ENCODE peak calls at places on chromosome X, in ten cellular contexts. One of them, this sample, is unnamed.

GRCh38 chrX:758917-759316 is 128.3 kb downstream of the SHOX start:
- DNase-seq in amygdala: no peak
- DNase-seq in stromal cell of bone marrow: no peak
- DNase-seq in NCI-H2081: no peak
- DNase-seq in AML-193: no peak
- DNase-seq in fibroblast of the conjunctiva: no peak
- DNase-seq in fibroblast of lung: no peak
- DNase-seq in ureter: no peak
- DNase-seq in NCI-H2107: no peak
- DNase-seq in activated B cell treated with CpG ODN at 0.5 μM for 24 hours: no peak
- DNase-seq in this sample: no peak

GRCh38 chrX:40720811-40721210 is 14.5 kb downstream of the MED14 start:
- DNase-seq in fibroblast of lung: no peak
- DNase-seq in fibroblast of the conjunctiva: no peak
- DNase-seq in NCI-H2107: no peak
- DNase-seq in activated B cell treated with CpG ODN at 0.5 μM for 24 hours: no peak
- DNase-seq in ureter: no peak
- DNase-seq in AML-193: no peak
- DNase-seq in stromal cell of bone marrow: no peak
- DNase-seq in NCI-H2081: no peak
- DNase-seq in amygdala: no peak
- DNase-seq in this sample: no peak

GRCh38 chrX:123833387-123833786 is 26.5 kb upstream of the XIAP start:
- DNase-seq in amygdala: peak; percentile 1
- DNase-seq in AML-193: peak; percentile 38
- DNase-seq in stromal cell of bone marrow: no peak
- DNase-seq in ureter: peak; percentile 66
- DNase-seq in NCI-H2107: peak; percentile 61
- DNase-seq in fibroblast of lung: peak; percentile 15
- DNase-seq in activated B cell treated with CpG ODN at 0.5 μM for 24 hours: peak; percentile 16
- DNase-seq in fibroblast of the conjunctiva: peak; percentile 34
- DNase-seq in NCI-H2081: peak; percentile 79
- DNase-seq in this sample: peak; percentile 49

GRCh38 chrX:138886769-138887168 is 175.3 kb upstream of the FGF13 start:
- DNase-seq in NCI-H2107: no peak
- DNase-seq in NCI-H2081: no peak
- DNase-seq in AML-193: no peak
- DNase-seq in stromal cell of bone marrow: no peak
- DNase-seq in ureter: no peak
- DNase-seq in amygdala: no peak
- DNase-seq in activated B cell treated with CpG ODN at 0.5 μM for 24 hours: no peak
- DNase-seq in fibroblast of lung: peak; percentile 49
- DNase-seq in fibroblast of the conjunctiva: no peak
- DNase-seq in this sample: no peak

GRCh38 chrX:10972731-10973130 is 138.4 kb upstream of the HCCS start:
- DNase-seq in amygdala: no peak
- DNase-seq in fibroblast of the conjunctiva: no peak
- DNase-seq in NCI-H2081: no peak
- DNase-seq in stromal cell of bone marrow: no peak
- DNase-seq in activated B cell treated with CpG ODN at 0.5 μM for 24 hours: no peak
- DNase-seq in NCI-H2107: no peak
- DNase-seq in AML-193: no peak
- DNase-seq in fibroblast of lung: peak; percentile 87
- DNase-seq in ureter: no peak
- DNase-seq in this sample: no peak

GRCh38 chrX:100946521-100946920 is 17.8 kb upstream of the XKRX start:
- DNase-seq in activated B cell treated with CpG ODN at 0.5 μM for 24 hours: no peak
- DNase-seq in ureter: no peak
- DNase-seq in fibroblast of the conjunctiva: no peak
- DNase-seq in AML-193: no peak
- DNase-seq in NCI-H2107: no peak
- DNase-seq in amygdala: no peak
- DNase-seq in stromal cell of bone marrow: no peak
- DNase-seq in fibroblast of lung: peak; percentile 3
- DNase-seq in NCI-H2081: no peak
- DNase-seq in this sample: no peak

GRCh38 chrX:71619193-71619592 is 882 bp upstream of the CXCR3 start:
- DNase-seq in fibroblast of lung: peak; percentile 42
- DNase-seq in ureter: no peak
- DNase-seq in NCI-H2107: no peak
- DNase-seq in amygdala: no peak
- DNase-seq in fibroblast of the conjunctiva: no peak
- DNase-seq in stromal cell of bone marrow: no peak
- DNase-seq in NCI-H2081: no peak
- DNase-seq in AML-193: no peak
- DNase-seq in activated B cell treated with CpG ODN at 0.5 μM for 24 hours: no peak
- DNase-seq in this sample: peak; percentile 31

GRCh38 chrX:905828-906566 is 275.4 kb downstream of the SHOX start:
- DNase-seq in activated B cell treated with CpG ODN at 0.5 μM for 24 hours: no peak
- DNase-seq in fibroblast of lung: no peak
- DNase-seq in amygdala: no peak
- DNase-seq in ureter: no peak
- DNase-seq in stromal cell of bone marrow: peak; percentile 3
- DNase-seq in NCI-H2081: no peak
- DNase-seq in NCI-H2107: no peak
- DNase-seq in AML-193: no peak
- DNase-seq in fibroblast of the conjunctiva: no peak
- DNase-seq in this sample: no peak

GRCh38 chrX:154603438-154604430 is 15.3 kb downstream of the CTAG1B start:
- DNase-seq in AML-193: no peak
- DNase-seq in NCI-H2081: no peak
- DNase-seq in amygdala: no peak
- DNase-seq in fibroblast of the conjunctiva: peak; percentile 46
- DNase-seq in stromal cell of bone marrow: peak; percentile 37
- DNase-seq in activated B cell treated with CpG ODN at 0.5 μM for 24 hours: no peak
- DNase-seq in fibroblast of lung: peak; percentile 81
- DNase-seq in NCI-H2107: no peak
- DNase-seq in ureter: no peak
- DNase-seq in this sample: no peak

GRCh38 chrX:40391662-40392061 is 189.1 kb upstream of the ATP6AP2 start:
- DNase-seq in NCI-H2107: no peak
- DNase-seq in AML-193: no peak
- DNase-seq in activated B cell treated with CpG ODN at 0.5 μM for 24 hours: no peak
- DNase-seq in NCI-H2081: no peak
- DNase-seq in stromal cell of bone marrow: no peak
- DNase-seq in amygdala: no peak
- DNase-seq in fibroblast of the conjunctiva: no peak
- DNase-seq in fibroblast of lung: no peak
- DNase-seq in ureter: no peak
- DNase-seq in this sample: no peak

GRCh38 chrX:23810279-23810678 is 27.3 kb downstream of the SAT1 start:
- DNase-seq in fibroblast of lung: no peak
- DNase-seq in amygdala: no peak
- DNase-seq in fibroblast of the conjunctiva: no peak
- DNase-seq in stromal cell of bone marrow: no peak
- DNase-seq in NCI-H2107: no peak
- DNase-seq in AML-193: no peak
- DNase-seq in NCI-H2081: no peak
- DNase-seq in ureter: no peak
- DNase-seq in activated B cell treated with CpG ODN at 0.5 μM for 24 hours: no peak
- DNase-seq in this sample: no peak

GRCh38 chrX:119398974-119399771 is at the start of gene SLC25A43:
- DNase-seq in AML-193: peak; percentile 27
- DNase-seq in stromal cell of bone marrow: no peak
- DNase-seq in fibroblast of the conjunctiva: no peak
- DNase-seq in NCI-H2081: peak; percentile 36
- DNase-seq in fibroblast of lung: peak; percentile 31
- DNase-seq in ureter: peak; percentile 44
- DNase-seq in NCI-H2107: no peak
- DNase-seq in activated B cell treated with CpG ODN at 0.5 μM for 24 hours: peak; percentile 49
- DNase-seq in amygdala: peak; percentile 4
- DNase-seq in this sample: peak; percentile 26

GRCh38 chrX:43349363-43349762 is 306.7 kb upstream of the MAOA start:
- DNase-seq in fibroblast of lung: no peak
- DNase-seq in stromal cell of bone marrow: no peak
- DNase-seq in NCI-H2081: peak; percentile 40
- DNase-seq in fibroblast of the conjunctiva: peak; percentile 9
- DNase-seq in amygdala: no peak
- DNase-seq in NCI-H2107: no peak
- DNase-seq in ureter: no peak
- DNase-seq in activated B cell treated with CpG ODN at 0.5 μM for 24 hours: no peak
- DNase-seq in AML-193: peak; percentile 20
- DNase-seq in this sample: no peak

GRCh38 chrX:24465524-24465850 is 401 bp downstream of the PDK3 start:
- DNase-seq in activated B cell treated with CpG ODN at 0.5 μM for 24 hours: no peak
- DNase-seq in stromal cell of bone marrow: no peak
- DNase-seq in amygdala: peak; percentile 12
- DNase-seq in NCI-H2081: no peak
- DNase-seq in fibroblast of lung: no peak
- DNase-seq in AML-193: no peak
- DNase-seq in fibroblast of the conjunctiva: no peak
- DNase-seq in NCI-H2107: no peak
- DNase-seq in ureter: no peak
- DNase-seq in this sample: no peak

GRCh38 chrX:23699636-23700194 is 32.4 kb downstream of the PRDX4 start:
- DNase-seq in NCI-H2107: no peak
- DNase-seq in NCI-H2081: no peak
- DNase-seq in AML-193: peak; percentile 30
- DNase-seq in amygdala: peak; percentile 1
- DNase-seq in ureter: peak; percentile 45
- DNase-seq in stromal cell of bone marrow: no peak
- DNase-seq in fibroblast of the conjunctiva: no peak
- DNase-seq in activated B cell treated with CpG ODN at 0.5 μM for 24 hours: peak; percentile 14
- DNase-seq in fibroblast of lung: peak; percentile 22
- DNase-seq in this sample: no peak

GRCh38 chrX:135740683-135741149 is 27.3 kb downstream of the CT45A3 start:
- DNase-seq in fibroblast of lung: no peak
- DNase-seq in ureter: no peak
- DNase-seq in stromal cell of bone marrow: no peak
- DNase-seq in fibroblast of the conjunctiva: no peak
- DNase-seq in NCI-H2081: no peak
- DNase-seq in amygdala: no peak
- DNase-seq in activated B cell treated with CpG ODN at 0.5 μM for 24 hours: no peak
- DNase-seq in AML-193: no peak
- DNase-seq in NCI-H2107: no peak
- DNase-seq in this sample: no peak

GRCh38 chrX:1518512-1518911 is 18.5 kb downstream of the P2RY8 start:
- DNase-seq in NCI-H2107: no peak
- DNase-seq in amygdala: no peak
- DNase-seq in fibroblast of the conjunctiva: no peak
- DNase-seq in AML-193: no peak
- DNase-seq in NCI-H2081: no peak
- DNase-seq in ureter: no peak
- DNase-seq in stromal cell of bone marrow: no peak
- DNase-seq in activated B cell treated with CpG ODN at 0.5 μM for 24 hours: no peak
- DNase-seq in fibroblast of lung: no peak
- DNase-seq in this sample: no peak

GRCh38 chrX:110168585-110168984 is 149.3 kb downstream of the AMMECR1 start:
- DNase-seq in activated B cell treated with CpG ODN at 0.5 μM for 24 hours: no peak
- DNase-seq in NCI-H2107: no peak
- DNase-seq in stromal cell of bone marrow: peak; percentile 41
- DNase-seq in NCI-H2081: no peak
- DNase-seq in amygdala: no peak
- DNase-seq in fibroblast of the conjunctiva: no peak
- DNase-seq in fibroblast of lung: peak; percentile 89
- DNase-seq in AML-193: no peak
- DNase-seq in ureter: no peak
- DNase-seq in this sample: no peak

GRCh38 chrX:132948648-132949260 is 9.7 kb downstream of the HS6ST2 start:
- DNase-seq in ureter: no peak
- DNase-seq in fibroblast of lung: no peak
- DNase-seq in stromal cell of bone marrow: no peak
- DNase-seq in NCI-H2081: no peak
- DNase-seq in NCI-H2107: no peak
- DNase-seq in activated B cell treated with CpG ODN at 0.5 μM for 24 hours: no peak
- DNase-seq in fibroblast of the conjunctiva: no peak
- DNase-seq in amygdala: no peak
- DNase-seq in AML-193: no peak
- DNase-seq in this sample: no peak

GRCh38 chrX:129145898-129146297 is 377.4 kb downstream of the SMARCA1 start:
- DNase-seq in fibroblast of the conjunctiva: no peak
- DNase-seq in fibroblast of lung: no peak
- DNase-seq in activated B cell treated with CpG ODN at 0.5 μM for 24 hours: no peak
- DNase-seq in NCI-H2107: no peak
- DNase-seq in ureter: no peak
- DNase-seq in amygdala: no peak
- DNase-seq in stromal cell of bone marrow: no peak
- DNase-seq in NCI-H2081: peak; percentile 62
- DNase-seq in AML-193: no peak
- DNase-seq in this sample: no peak

GRCh38 chrX:48697182-48697727 is 721 bp downstream of the SUV39H1 start:
- DNase-seq in fibroblast of lung: no peak
- DNase-seq in stromal cell of bone marrow: no peak
- DNase-seq in NCI-H2081: no peak
- DNase-seq in ureter: no peak
- DNase-seq in amygdala: no peak
- DNase-seq in AML-193: no peak
- DNase-seq in NCI-H2107: no peak
- DNase-seq in activated B cell treated with CpG ODN at 0.5 μM for 24 hours: no peak
- DNase-seq in fibroblast of the conjunctiva: peak; percentile 5
- DNase-seq in this sample: no peak

GRCh38 chrX:110146521-110146920 is 143.6 kb downstream of the TMEM164 start:
- DNase-seq in fibroblast of the conjunctiva: peak; percentile 47
- DNase-seq in NCI-H2107: peak; percentile 19
- DNase-seq in ureter: no peak
- DNase-seq in NCI-H2081: peak; percentile 52
- DNase-seq in AML-193: peak; percentile 5
- DNase-seq in amygdala: no peak
- DNase-seq in fibroblast of lung: peak; percentile 20
- DNase-seq in stromal cell of bone marrow: no peak
- DNase-seq in activated B cell treated with CpG ODN at 0.5 μM for 24 hours: no peak
- DNase-seq in this sample: no peak

GRCh38 chrX:119218198-119218597 is 17.9 kb upstream of the PGRMC1 start:
- DNase-seq in NCI-H2107: no peak
- DNase-seq in activated B cell treated with CpG ODN at 0.5 μM for 24 hours: no peak
- DNase-seq in NCI-H2081: peak; percentile 64
- DNase-seq in amygdala: no peak
- DNase-seq in fibroblast of lung: no peak
- DNase-seq in AML-193: no peak
- DNase-seq in fibroblast of the conjunctiva: no peak
- DNase-seq in ureter: no peak
- DNase-seq in stromal cell of bone marrow: no peak
- DNase-seq in this sample: no peak

GRCh38 chrX:13463608-13464007 is 105.8 kb upstream of the EGFL6 start:
- DNase-seq in stromal cell of bone marrow: peak; percentile 79
- DNase-seq in fibroblast of the conjunctiva: peak; percentile 73
- DNase-seq in amygdala: no peak
- DNase-seq in ureter: no peak
- DNase-seq in AML-193: no peak
- DNase-seq in NCI-H2107: peak; percentile 65
- DNase-seq in fibroblast of lung: peak; percentile 93
- DNase-seq in NCI-H2081: peak; percentile 90
- DNase-seq in activated B cell treated with CpG ODN at 0.5 μM for 24 hours: no peak
- DNase-seq in this sample: no peak

GRCh38 chrX:142186103-142186502 is 19.0 kb downstream of the MAGEC2 start:
- DNase-seq in NCI-H2081: no peak
- DNase-seq in NCI-H2107: no peak
- DNase-seq in fibroblast of lung: no peak
- DNase-seq in fibroblast of the conjunctiva: no peak
- DNase-seq in AML-193: no peak
- DNase-seq in ureter: no peak
- DNase-seq in activated B cell treated with CpG ODN at 0.5 μM for 24 hours: no peak
- DNase-seq in amygdala: no peak
- DNase-seq in stromal cell of bone marrow: no peak
- DNase-seq in this sample: no peak

GRCh38 chrX:125012585-125012984 is 307.1 kb upstream of the TEX13C start:
- DNase-seq in AML-193: no peak
- DNase-seq in fibroblast of lung: no peak
- DNase-seq in activated B cell treated with CpG ODN at 0.5 μM for 24 hours: no peak
- DNase-seq in fibroblast of the conjunctiva: no peak
- DNase-seq in amygdala: no peak
- DNase-seq in NCI-H2107: no peak
- DNase-seq in ureter: no peak
- DNase-seq in NCI-H2081: no peak
- DNase-seq in stromal cell of bone marrow: no peak
- DNase-seq in this sample: no peak

GRCh38 chrX:72050011-72050410 is 81.7 kb downstream of the RTL5 start:
- DNase-seq in fibroblast of lung: no peak
- DNase-seq in stromal cell of bone marrow: no peak
- DNase-seq in amygdala: no peak
- DNase-seq in AML-193: no peak
- DNase-seq in NCI-H2081: no peak
- DNase-seq in fibroblast of the conjunctiva: peak; percentile 41
- DNase-seq in NCI-H2107: no peak
- DNase-seq in ureter: peak; percentile 6
- DNase-seq in activated B cell treated with CpG ODN at 0.5 μM for 24 hours: no peak
- DNase-seq in this sample: no peak

GRCh38 chrX:120653000-120653399 is 23.1 kb upstream of the C1GALT1C1 start:
- DNase-seq in stromal cell of bone marrow: no peak
- DNase-seq in fibroblast of lung: no peak
- DNase-seq in fibroblast of the conjunctiva: no peak
- DNase-seq in AML-193: no peak
- DNase-seq in NCI-H2107: no peak
- DNase-seq in NCI-H2081: peak; percentile 33
- DNase-seq in ureter: no peak
- DNase-seq in amygdala: no peak
- DNase-seq in activated B cell treated with CpG ODN at 0.5 μM for 24 hours: no peak
- DNase-seq in this sample: no peak